ENCODE peak calls at places on chromosomes 7 and 10, in four cellular contexts. One of them, this sample, is unnamed.

GRCh38 chr10:72615985-72616384 is 9.9 kb downstream of the MICU1 start:
- DNase-seq in T47D: no peak
- DNase-seq in Peyer's patch: no peak
- DNase-seq in psoas muscle: no peak
- DNase-seq in this sample: no peak

GRCh38 chr10:96756111-96756903 is 36.0 kb upstream of the PIK3AP1 start:
- DNase-seq in psoas muscle: no peak
- DNase-seq in T47D: no peak
- DNase-seq in Peyer's patch: no peak
- DNase-seq in this sample: no peak

GRCh38 chr7:72430531-72430930 is 18.4 kb upstream of the CALN1 start:
- DNase-seq in T47D: no peak
- DNase-seq in Peyer's patch: no peak
- DNase-seq in psoas muscle: no peak
- DNase-seq in this sample: no peak

GRCh38 chr10:111323567-111323966 is 246.7 kb downstream of the ADRA2A start:
- DNase-seq in T47D: no peak
- DNase-seq in psoas muscle: no peak
- DNase-seq in Peyer's patch: no peak
- DNase-seq in this sample: no peak

GRCh38 chr10:43170491-43170890 is 32.2 kb downstream of the CSGALNACT2 start:
- DNase-seq in T47D: no peak
- DNase-seq in psoas muscle: no peak
- DNase-seq in Peyer's patch: no peak
- DNase-seq in this sample: peak; percentile 16

GRCh38 chr10:85026878-85027467 is 698.6 kb downstream of the CCSER2 start:
- DNase-seq in Peyer's patch: no peak
- DNase-seq in psoas muscle: no peak
- DNase-seq in T47D: no peak
- DNase-seq in this sample: no peak

GRCh38 chr7:112347088-112347487 is 103.2 kb upstream of the IFRD1 start:
- DNase-seq in Peyer's patch: no peak
- DNase-seq in psoas muscle: no peak
- DNase-seq in T47D: no peak
- DNase-seq in this sample: no peak

GRCh38 chr7:130695840-130696239 is 9.5 kb upstream of the TSGA13 start:
- DNase-seq in psoas muscle: no peak
- DNase-seq in T47D: no peak
- DNase-seq in Peyer's patch: no peak
- DNase-seq in this sample: peak; percentile 23

GRCh38 chr7:30102281-30102680 is 32.5 kb upstream of the MTURN start:
- DNase-seq in T47D: no peak
- DNase-seq in Peyer's patch: no peak
- DNase-seq in psoas muscle: no peak
- DNase-seq in this sample: no peak

GRCh38 chr10:89491932-89492331 is 43.5 kb downstream of the SLC16A12 start:
- DNase-seq in Peyer's patch: no peak
- DNase-seq in psoas muscle: no peak
- DNase-seq in T47D: no peak
- DNase-seq in this sample: no peak

GRCh38 chr10:97532935-97533671 is 34.4 kb downstream of the UBTD1 start:
- DNase-seq in T47D: no peak
- DNase-seq in Peyer's patch: no peak
- DNase-seq in psoas muscle: no peak
- DNase-seq in this sample: no peak

GRCh38 chr10:132938472-132939329 is 3.7 kb downstream of the CFAP46 start:
- DNase-seq in psoas muscle: no peak
- DNase-seq in Peyer's patch: no peak
- DNase-seq in T47D: no peak
- DNase-seq in this sample: peak; percentile 36

GRCh38 chr7:73972614-73973013 is 55.4 kb upstream of the ELN start:
- DNase-seq in Peyer's patch: no peak
- DNase-seq in T47D: no peak
- DNase-seq in psoas muscle: no peak
- DNase-seq in this sample: no peak

GRCh38 chr10:97601268-97602215 is 12.0 kb downstream of the C10orf62 start:
- DNase-seq in psoas muscle: peak; percentile 79
- DNase-seq in T47D: no peak
- DNase-seq in Peyer's patch: no peak
- DNase-seq in this sample: no peak

GRCh38 chr10:28798428-28798955 is 121.2 kb downstream of the BAMBI start:
- DNase-seq in psoas muscle: no peak
- DNase-seq in T47D: no peak
- DNase-seq in Peyer's patch: no peak
- DNase-seq in this sample: no peak